ENCODE peak calls at places on chromosomes 5 and 9, in four cellular contexts. L, A, I and N are unnamed samples.

GRCh38 chr9:106933470-106933869 is 70.5 kb downstream of the ZNF462 start:
- DNase-seq in L (no peak), A (no peak), I (no peak), N (no peak)

GRCh38 chr9:127628644-127629467 is 16.8 kb downstream of the STXBP1 start:
- DNase-seq in L (no peak), A (peak), I (no peak), N (no peak)

GRCh38 chr9:69193685-69194032 is 19.6 kb downstream of the TJP2 start:
- DNase-seq in L (no peak), A (no peak), I (no peak), N (no peak)

GRCh38 chr5:92543246-92543645 is 1037.8 kb downstream of the NR2F1-AS1 start:
- DNase-seq in L (no peak), A (no peak), I (no peak), N (no peak)

GRCh38 chr5:153809181-153809580 is 229.5 kb downstream of the FAM114A2 start:
- DNase-seq in L (no peak), A (no peak), I (no peak), N (no peak)

GRCh38 chr5:121969660-121970295 is 8.0 kb downstream of the SRFBP1 start:
- DNase-seq in L (no peak), A (no peak), I (no peak), N (no peak)

GRCh38 chr9:109323771-109324170 is 2.9 kb upstream of the EPB41L4B start:
- DNase-seq in L (no peak), A (no peak), I (no peak), N (no peak)

GRCh38 chr9:69386651-69387050 is 61.6 kb downstream of the ENTREP1 start:
- DNase-seq in L (no peak), A (no peak), I (no peak), N (no peak)

GRCh38 chr9:111481885-111482636 is 2.1 kb downstream of the ECPAS start:
- DNase-seq in L (no peak), A (peak), I (no peak), N (no peak)

GRCh38 chr5:136285501-136285900 is 79.8 kb downstream of the TRPC7 start:
- DNase-seq in L (no peak), A (no peak), I (no peak), N (no peak)

GRCh38 chr5:177369050-177369912 is 11.6 kb downstream of the RGS14 start:
- DNase-seq in L (no peak), A (peak), I (peak), N (no peak)

GRCh38 chr5:175035882-175036533 is 311.6 kb downstream of the MSX2 start:
- DNase-seq in L (no peak), A (no peak), I (peak), N (no peak)

GRCh38 chr5:34580983-34581382 is 75.1 kb upstream of the RAI14 start:
- DNase-seq in L (no peak), A (no peak), I (no peak), N (no peak)

GRCh38 chr5:100119903-100120302 is 415.3 kb upstream of the FAM174A start:
- DNase-seq in L (no peak), A (no peak), I (no peak), N (no peak)

GRCh38 chr5:132176987-132177386 is 50.7 kb downstream of the P4HA2 start:
- DNase-seq in L (no peak), A (no peak), I (no peak), N (no peak)

GRCh38 chr5:127941646-127942045 is 141.9 kb upstream of the SLC12A2 start:
- DNase-seq in L (no peak), A (no peak), I (no peak), N (no peak)

GRCh38 chr9:131589993-131590392 is 44.7 kb downstream of the PRRT1B start:
- DNase-seq in L (no peak), A (no peak), I (no peak), N (no peak)

GRCh38 chr5:149887622-149888183 is 56.9 kb downstream of the PDE6A start:
- DNase-seq in L (no peak), A (peak), I (no peak), N (no peak)

GRCh38 chr5:21397693-21398092 is 1409.7 kb upstream of the CDH18 start:
- DNase-seq in L (no peak), A (no peak), I (no peak), N (no peak)

DNA sequence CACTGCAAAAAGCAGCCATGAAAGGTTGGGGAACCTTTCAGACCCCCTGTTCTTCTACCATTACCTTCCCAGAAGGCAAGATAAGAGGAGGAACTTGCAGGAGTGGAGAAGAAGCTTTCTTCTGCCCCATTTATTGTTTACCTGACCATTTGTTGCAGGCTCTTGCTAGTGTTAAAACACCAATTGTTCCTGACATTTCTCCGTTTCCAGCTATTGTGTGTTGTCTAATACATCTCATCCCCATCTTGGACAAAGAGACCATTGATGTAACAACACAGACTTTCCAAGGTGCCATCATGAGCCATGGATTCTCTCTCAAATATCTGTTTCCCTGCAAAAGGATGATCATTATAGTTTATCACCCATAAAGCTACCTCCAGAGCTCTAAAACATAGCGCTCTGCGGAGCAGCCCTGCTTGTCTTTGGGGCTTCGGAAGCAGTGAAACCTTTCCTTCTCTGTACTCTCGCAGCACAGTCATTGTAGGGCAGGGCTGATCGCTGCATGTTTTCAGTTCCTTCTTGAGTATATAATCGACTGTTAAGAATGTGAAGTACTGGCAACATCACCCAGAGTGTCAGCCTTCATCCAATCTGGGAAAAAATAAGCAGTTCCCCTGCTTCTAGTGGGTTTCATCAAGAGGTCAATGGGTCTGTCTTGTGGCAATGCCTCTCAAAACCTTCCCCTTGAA is 680.0 kb downstream of the SEMA5A start:
- DNase-seq in L (no peak), A (no peak), I (no peak), N (no peak)
- H3K27ac ChIP-seq in L (no peak), A (no peak), I (no peak), N (no peak)

GRCh38 chr5:157267025-157267424 is 1.1 kb downstream of the CYFIP2 start:
- DNase-seq in L (no peak), A (no peak), I (no peak), N (no peak)
- H3K27ac ChIP-seq in L (no peak), A (no peak), I (peak), N (no peak)

GRCh38 chr9:98124637-98125426 is 5.8 kb upstream of the TRIM14 start:
- DNase-seq in L (no peak), A (no peak), I (no peak), N (no peak)

GRCh38 chr9:98117984-98118639 is 910 bp downstream of the TRIM14 start:
- DNase-seq in L (no peak), A (peak), I (peak), N (no peak)

GRCh38 chr9:98120476-98120875 is 1.5 kb upstream of the TRIM14 start:
- DNase-seq in L (no peak), A (no peak), I (no peak), N (no peak)

GRCh38 chr9:98121096-98121495 is 2.1 kb upstream of the TRIM14 start:
- DNase-seq in L (no peak), A (peak), I (no peak), N (no peak)

DNA sequence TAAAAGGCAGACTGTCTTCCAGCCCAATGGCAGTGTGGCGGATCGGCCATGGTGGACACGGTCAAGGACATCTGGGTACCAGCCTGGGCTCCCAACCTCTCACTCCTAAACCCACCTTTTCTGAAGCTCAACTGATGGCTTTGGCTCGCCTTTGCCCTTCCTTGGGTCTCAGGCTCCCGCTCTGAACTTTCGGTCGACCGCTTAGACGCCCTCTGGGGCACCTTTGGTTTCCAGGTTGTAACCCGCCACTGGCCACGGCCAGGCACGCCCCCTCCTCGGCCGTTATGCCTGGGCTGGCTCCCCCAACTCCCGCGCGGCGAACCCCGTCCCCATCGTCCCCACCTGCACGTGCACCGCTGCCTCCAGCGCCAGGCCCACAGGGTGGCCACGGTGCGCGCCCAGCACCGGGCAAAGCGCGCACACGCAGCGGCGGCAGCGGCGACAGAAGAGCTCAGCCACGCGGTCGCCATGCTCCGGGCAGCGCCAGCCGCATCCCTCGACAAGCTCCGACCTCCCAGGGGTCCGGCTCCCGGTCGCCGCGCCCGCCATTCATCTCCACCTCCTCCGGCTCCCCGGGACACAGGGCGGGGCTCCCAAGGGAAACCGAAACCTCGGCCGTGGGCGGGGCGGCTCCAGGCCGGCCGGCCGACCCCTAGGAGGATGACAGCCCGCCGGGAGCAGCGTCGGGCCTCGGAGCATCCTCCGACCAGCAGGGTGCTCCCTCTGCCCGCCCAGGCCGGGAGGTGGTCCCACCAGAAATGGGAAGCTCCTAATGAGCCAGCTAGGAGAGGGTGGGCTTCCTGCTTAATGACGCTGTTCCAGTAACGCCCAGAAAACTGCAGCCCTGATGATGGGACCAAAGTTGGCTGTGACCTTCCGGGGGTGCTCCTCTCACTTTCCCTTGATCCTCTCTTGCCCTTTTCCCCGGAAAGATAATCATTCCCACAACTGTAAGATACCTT is at the start of gene TRIM14:
- DNase-seq in L (no peak), A (peak), I (peak), N (no peak)
- H3K27ac ChIP-seq in L (no peak), A (peak), I (peak), N (peak)

GRCh38 chr5:73188764-73189521 is 15.9 kb downstream of the TMEM174 start:
- DNase-seq in L (no peak), A (no peak), I (no peak), N (no peak)

GRCh38 chr5:73192375-73192774 is 19.4 kb downstream of the TMEM174 start:
- DNase-seq in L (no peak), A (no peak), I (no peak), N (no peak)

GRCh38 chr5:73186976-73187375 is 14.0 kb downstream of the TMEM174 start:
- DNase-seq in L (no peak), A (no peak), I (no peak), N (no peak)

GRCh38 chr5:73193592-73193991 is 20.6 kb downstream of the TMEM174 start:
- DNase-seq in L (no peak), A (no peak), I (no peak), N (no peak)

GRCh38 chr5:73189816-73190451 is 16.9 kb downstream of the TMEM174 start:
- DNase-seq in L (peak), A (no peak), I (no peak), N (no peak)
- H3K27ac ChIP-seq in L (no peak), A (no peak), I (no peak), N (no peak)